ENCODE peak calls at places on chromosomes 3 and 15, in ten cellular contexts. K is GM04504; N is H9; Y is hypothalamus; E is AG08395; I is A172; R is activated CD8-positive, alpha-beta memory T cell treated with anti-CD3 and anti-CD28 coated beads for 4 hours; X is uterus; Q is NT2/D1; F is neural crest cell. U is an unnamed sample.
A peak's percentile ranks its signal among the peaks of the same experiment; 100 is the strongest.

GRCh38 chr15:70763950-70764730 is 782 bp upstream of the UACA start:
- DNase-seq in N (no peak), X (no peak), K (no peak), Q (no peak), E (no peak), Y (no peak), I (no peak), F (peak; percentile 4), R (no peak), U (no peak)

GRCh38 chr3:188950832-188951489 is 220.8 kb upstream of the TPRG1 start:
- DNase-seq in N (no peak), E (peak; percentile 84), I (peak; percentile 97), R (peak; percentile 11), K (peak; percentile 90), F (no peak), Y (no peak), Q (no peak), X (peak; percentile 92), U (no peak)

GRCh38 chr3:49805367-49805782 is 2.3 kb downstream of the INKA1 start:
- DNase-seq in R (no peak), F (no peak), N (no peak), Y (no peak), X (peak; percentile 90), I (no peak), E (peak; percentile 89), Q (no peak), K (peak; percentile 88), U (peak; percentile 21)

GRCh38 chr15:76073554-76073953 is 13.8 kb downstream of the TMEM266 start:
- DNase-seq in N (no peak), K (no peak), E (no peak), Y (no peak), Q (no peak), R (no peak), X (no peak), I (no peak), F (no peak), U (no peak)

GRCh38 chr15:70636540-70637165 is 126.7 kb downstream of the UACA start:
- DNase-seq in Y (no peak), K (no peak), F (no peak), X (no peak), E (peak; percentile 45), N (peak; percentile 46), I (no peak), R (no peak), Q (peak; percentile 38), U (peak; percentile 13)

GRCh38 chr3:129855454-129856419 is 37.8 kb downstream of the TMCC1 start:
- DNase-seq in K (peak; percentile 42), R (no peak), N (no peak), Q (no peak), I (peak; percentile 40), F (no peak), X (no peak), Y (no peak), E (peak; percentile 69), U (peak; percentile 73)

GRCh38 chr15:39942101-39942752 is 8.3 kb downstream of the EIF2AK4 start:
- DNase-seq in I (no peak), K (no peak), Y (no peak), R (no peak), N (no peak), Q (no peak), F (no peak), X (no peak), E (peak; percentile 14), U (no peak)

GRCh38 chr3:100603449-100603848 is 6.0 kb upstream of the ADGRG7 start:
- DNase-seq in E (peak; percentile 29), Q (peak; percentile 39), R (no peak), N (peak; percentile 39), I (peak; percentile 65), X (no peak), Y (no peak), K (no peak), F (no peak), U (no peak)

GRCh38 chr3:108477511-108478147 is 32.8 kb downstream of the MYH15 start:
- DNase-seq in Y (no peak), E (peak; percentile 55), R (peak; percentile 33), I (peak; percentile 61), Q (peak; percentile 49), K (no peak), N (peak; percentile 43), X (peak; percentile 20), F (peak; percentile 66), U (peak; percentile 46)

GRCh38 chr3:183812746-183813445 is 12.5 kb downstream of the MAP6D1 start:
- DNase-seq in N (no peak), X (no peak), R (no peak), F (no peak), K (no peak), Q (no peak), Y (no peak), I (no peak), E (no peak), U (peak; percentile 77)

GRCh38 chr15:91611924-91612323 is 241.6 kb upstream of the SLCO3A1 start:
- DNase-seq in Y (no peak), X (no peak), E (no peak), N (no peak), Q (no peak), K (no peak), F (no peak), R (no peak), I (no peak), U (no peak)

GRCh38 chr3:160661660-160662059 is 15.3 kb upstream of the ARL14 start:
- DNase-seq in Y (no peak), X (no peak), F (peak; percentile 5), K (no peak), N (no peak), Q (peak; percentile 13), E (no peak), I (no peak), R (no peak), U (no peak)

GRCh38 chr3:134323966-134324962 is 50.0 kb downstream of the AMOTL2 start:
- DNase-seq in N (peak; percentile 24), F (no peak), X (no peak), R (no peak), Q (no peak), I (no peak), E (no peak), Y (no peak), K (no peak), U (no peak)

GRCh38 chr3:183388213-183388612 is 40.2 kb downstream of the MCF2L2 start:
- DNase-seq in K (no peak), Q (no peak), F (no peak), N (no peak), E (no peak), Y (no peak), I (no peak), X (no peak), R (no peak), U (no peak)

GRCh38 chr3:129001101-129001816 is at the start of gene EFCC1:
- DNase-seq in K (no peak), E (no peak), R (no peak), F (peak; percentile 59), Y (no peak), I (no peak), Q (no peak), X (peak; percentile 62), N (peak; percentile 74), U (no peak)

GRCh38 chr3:130490246-130490645 is 26.7 kb upstream of the COL6A6 start:
- DNase-seq in F (no peak), R (no peak), X (no peak), Q (no peak), K (no peak), Y (no peak), N (no peak), I (no peak), E (peak; percentile 65), U (no peak)

GRCh38 chr15:39951561-39951960 is 17.6 kb downstream of the EIF2AK4 start:
- DNase-seq in F (no peak), Q (no peak), K (no peak), I (no peak), X (no peak), Y (no peak), N (no peak), E (no peak), R (no peak), U (no peak)

GRCh38 chr3:172903642-172904041 is 153.1 kb downstream of the ECT2 start:
- DNase-seq in K (no peak), Q (no peak), E (no peak), N (no peak), F (no peak), I (no peak), X (no peak), Y (no peak), R (no peak), U (no peak)

GRCh38 chr3:126923895-126924294 is 59.0 kb upstream of the PLXNA1 start:
- DNase-seq in R (no peak), E (no peak), N (no peak), X (no peak), Q (no peak), F (no peak), Y (no peak), I (no peak), K (no peak), U (no peak)

GRCh38 chr3:134437211-134437752 is 48.5 kb downstream of the ANAPC13 start:
- DNase-seq in R (no peak), I (no peak), Y (no peak), N (no peak), X (no peak), K (no peak), E (no peak), F (no peak), Q (no peak), U (no peak)

GRCh38 chr15:67143646-67144045 is 78.2 kb downstream of the SMAD3 start:
- DNase-seq in Y (no peak), E (no peak), N (no peak), Q (no peak), I (no peak), R (no peak), K (no peak), F (no peak), X (no peak), U (no peak)

GRCh38 chr3:183328823-183329222 is 75.8 kb downstream of the B3GNT5 start:
- DNase-seq in N (no peak), K (no peak), R (no peak), I (peak; percentile 65), F (no peak), Y (no peak), Q (no peak), X (no peak), E (no peak), U (no peak)

GRCh38 chr3:117853923-117854322 is 1144.3 kb downstream of the TUSC7 start:
- DNase-seq in F (no peak), E (peak; percentile 25), I (no peak), Y (no peak), K (peak; percentile 8), R (no peak), N (no peak), Q (no peak), X (no peak), U (no peak)

GRCh38 chr3:61892881-61893280 is 331.5 kb downstream of the PTPRG start:
- DNase-seq in E (no peak), Y (no peak), F (no peak), I (no peak), X (no peak), K (no peak), N (no peak), R (no peak), Q (no peak), U (no peak)

GRCh38 chr15:92033319-92033718 is 179.8 kb downstream of the SLCO3A1 start:
- DNase-seq in N (no peak), R (no peak), Q (no peak), X (no peak), F (no peak), E (no peak), Y (no peak), K (no peak), I (no peak), U (no peak)

GRCh38 chr3:157417247-157417646 is 19.4 kb upstream of the PTX3 start:
- DNase-seq in K (no peak), E (peak; percentile 10), X (no peak), N (no peak), R (no peak), Q (no peak), F (no peak), I (peak; percentile 50), Y (no peak), U (no peak)

GRCh38 chr3:115922681-115923347 is 299.5 kb downstream of the GAP43 start:
- DNase-seq in Y (no peak), R (no peak), E (peak; percentile 54), F (peak; percentile 22), K (peak; percentile 19), I (peak; percentile 38), X (no peak), Q (peak; percentile 13), N (peak; percentile 64), U (no peak)

GRCh38 chr3:126292318-126293070 is 64.7 kb downstream of the KLF15 start:
- DNase-seq in I (no peak), X (no peak), E (no peak), Q (no peak), K (no peak), N (peak; percentile 26), F (no peak), Y (no peak), R (no peak), U (no peak)

U was measured in midbrain.